ENCODE peak calls at places on chromosome 22, in four cellular contexts. T is HepG2, D is K562, Y is H1. F is an unnamed sample.

GRCh38 chr22:26711205-26711958 is 54.0 kb downstream of the MIAT start:
- DNase-seq in T (no peak), D (no peak), Y (no peak), F (peak)

GRCh38 chr22:22168190-22168940 is 76.2 kb upstream of the VPREB1 start:
- DNase-seq in D (peak), T (peak), Y (no peak), F (peak)

GRCh38 chr22:26588749-26589366 is 1.1 kb downstream of the TPST2 start:
- DNase-seq in D (no peak), Y (no peak), T (peak), F (no peak)

GRCh38 chr22:48141301-48141700 is 1378.9 kb downstream of the TBC1D22A start:
- DNase-seq in T (no peak), Y (no peak), D (no peak), F (no peak)

GRCh38 chr22:43823911-43824665 is 12.0 kb upstream of the EFCAB6 start:
- DNase-seq in T (no peak), D (no peak), Y (peak), F (no peak)

GRCh38 chr22:22815397-22816170 is 72.0 kb upstream of the IGLL5 start:
- DNase-seq in D (no peak), T (no peak), Y (no peak), F (no peak)

GRCh38 chr22:17400305-17400704 is 31.0 kb downstream of the CECR2 start:
- DNase-seq in T (no peak), D (no peak), Y (no peak), F (no peak)

GRCh38 chr22:47374273-47374771 is 611.9 kb downstream of the TBC1D22A start:
- DNase-seq in T (no peak), D (no peak), Y (no peak), F (no peak)

GRCh38 chr22:28031383-28031922 is 112.4 kb upstream of the PITPNB start:
- DNase-seq in Y (peak), D (no peak), T (no peak), F (no peak)

GRCh38 chr22:28030442-28030841 is 111.4 kb upstream of the PITPNB start:
- DNase-seq in T (no peak), D (no peak), Y (peak), F (no peak)

GRCh38 chr22:28034145-28034759 is 115.2 kb upstream of the PITPNB start:
- DNase-seq in D (no peak), T (no peak), Y (no peak), F (no peak)

GRCh38 chr22:28032896-28033295 is 113.8 kb upstream of the PITPNB start:
- DNase-seq in T (no peak), D (no peak), Y (no peak), F (no peak)

DNA sequence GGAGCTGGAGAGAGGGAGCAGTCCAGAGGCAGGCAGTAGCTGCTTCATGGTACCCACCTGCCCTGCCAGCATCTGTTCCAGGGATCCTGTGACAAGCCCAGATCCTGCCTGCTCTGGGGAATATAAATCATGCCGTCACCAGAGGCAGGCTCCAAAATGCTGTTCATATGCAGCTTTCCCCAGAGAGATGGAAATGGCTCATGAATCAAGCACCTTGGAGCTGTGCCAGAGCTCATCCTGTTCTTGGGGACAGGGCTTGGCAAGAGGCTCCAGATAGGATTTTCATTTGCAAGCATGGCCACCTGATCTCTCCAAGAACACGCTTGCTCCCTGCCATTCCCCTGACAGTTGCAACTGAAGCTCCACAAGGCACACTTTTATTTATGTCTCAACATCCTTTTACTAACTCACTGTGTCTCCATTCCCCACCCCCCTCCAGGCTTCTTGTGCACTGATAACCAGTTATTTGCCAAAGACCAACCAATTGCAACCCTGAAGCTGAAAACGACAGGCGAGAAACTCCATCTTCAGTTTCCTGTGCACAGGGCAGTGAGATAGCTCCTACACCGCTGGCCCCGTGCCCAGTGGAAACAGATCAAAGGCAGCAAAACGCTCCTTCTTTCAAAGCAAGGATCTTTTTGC is 115.8 kb upstream of the PITPNB start:
- DNase-seq in Y (no peak), D (no peak), T (no peak), F (no peak)
- TF ChIP-seq HDAC6 in Y (no peak), D (no peak), T (no peak), F (no peak)

GRCh38 chr22:29121124-29121523 is 48.3 kb downstream of the KREMEN1 start:
- DNase-seq in D (no peak), T (no peak), Y (no peak), F (no peak)
- TF ChIP-seq HDAC6 in D (no peak), T (no peak), Y (no peak), F (no peak)

DNA sequence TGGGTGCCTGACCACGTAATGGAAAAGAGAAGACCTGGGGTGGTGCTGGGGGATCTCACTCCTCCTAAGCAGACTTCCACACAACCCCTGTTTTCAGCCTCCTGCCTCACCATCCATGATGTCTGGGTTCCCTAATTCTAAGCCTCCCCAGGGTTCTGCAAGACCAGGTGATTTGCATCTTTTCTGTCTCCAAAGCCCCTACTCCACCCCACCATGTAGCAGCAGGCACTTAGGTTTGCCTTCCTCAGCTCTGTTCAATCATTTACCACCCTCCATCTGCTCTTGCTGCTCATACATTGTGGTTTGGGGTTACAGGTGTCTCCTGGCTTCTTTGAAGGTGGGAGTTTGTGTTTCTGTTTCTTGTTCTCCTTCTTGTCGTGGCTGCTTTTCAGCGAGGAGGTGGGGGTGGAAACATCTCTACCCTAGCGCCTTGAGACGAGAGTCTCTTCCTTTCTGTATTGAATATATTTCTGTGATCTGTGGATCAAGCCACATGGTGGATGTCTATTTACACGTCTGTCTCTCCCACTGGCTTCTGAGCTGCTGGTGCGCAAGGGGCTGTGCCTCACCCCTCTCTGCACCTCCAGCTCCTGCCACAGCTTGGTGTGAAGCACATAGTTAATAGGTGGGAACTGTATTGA is 6.6 kb upstream of the SSTR3 start:
- DNase-seq in T (no peak), D (no peak), Y (no peak), F (peak)
- TF ChIP-seq HDAC6 in T (no peak), D (no peak), Y (no peak), F (no peak)

GRCh38 chr22:49586873-49587272 is 240.8 kb downstream of the BRD1 start:
- DNase-seq in T (no peak), D (no peak), Y (peak), F (no peak)
- TF ChIP-seq HDAC6 in T (no peak), D (no peak), Y (no peak), F (no peak)

GRCh38 chr22:39122772-39123470 is 25.9 kb downstream of the APOBEC3H start:
- DNase-seq in D (peak), Y (no peak), T (no peak), F (no peak)

GRCh38 chr22:39117585-39118191 is 20.6 kb downstream of the APOBEC3H start:
- DNase-seq in D (peak), T (peak), Y (no peak), F (peak)

GRCh38 chr22:39123811-39124668 is 27.0 kb downstream of the APOBEC3H start:
- DNase-seq in Y (no peak), D (peak), T (no peak), F (no peak)

GRCh38 chr22:39125622-39126021 is 26.9 kb downstream of the CBX7 start:
- DNase-seq in D (no peak), T (no peak), Y (no peak), F (no peak)

DNA sequence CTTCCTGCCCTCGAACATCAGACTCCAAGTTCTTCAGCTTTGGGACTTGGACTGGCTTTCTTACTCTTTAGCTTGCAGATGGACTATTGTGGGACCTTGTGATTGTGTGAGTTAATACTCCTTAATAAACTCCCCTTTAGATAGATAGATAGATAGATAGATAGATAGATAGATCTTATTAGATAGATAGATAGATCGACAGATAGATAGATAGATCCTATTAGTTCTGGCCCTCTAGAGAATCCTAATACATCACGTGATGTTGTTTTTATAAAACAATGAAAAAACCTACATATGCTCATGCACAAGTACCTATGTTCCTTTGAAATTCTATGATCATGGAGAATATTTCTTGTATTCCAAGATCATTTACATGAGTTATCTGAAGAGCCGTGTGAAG is 23.9 kb downstream of the APOBEC3H start:
- DNase-seq in Y (no peak), D (no peak), T (no peak), F (no peak)
- TF ChIP-seq HDAC6 in Y (no peak), D (no peak), T (no peak), F (no peak)

GRCh38 chr22:27798526-27799333 is 2.8 kb downstream of the MN1 start:
- DNase-seq in T (no peak), Y (no peak), D (no peak), F (no peak)

GRCh38 chr22:27796118-27796517 is 5.4 kb downstream of the MN1 start:
- DNase-seq in T (no peak), D (no peak), Y (no peak), F (no peak)

GRCh38 chr22:27795053-27795452 is 6.5 kb downstream of the MN1 start:
- DNase-seq in D (no peak), T (no peak), Y (no peak), F (no peak)

GRCh38 chr22:27797793-27798525 is 3.6 kb downstream of the MN1 start:
- DNase-seq in D (no peak), T (no peak), Y (no peak), F (no peak)

DNA sequence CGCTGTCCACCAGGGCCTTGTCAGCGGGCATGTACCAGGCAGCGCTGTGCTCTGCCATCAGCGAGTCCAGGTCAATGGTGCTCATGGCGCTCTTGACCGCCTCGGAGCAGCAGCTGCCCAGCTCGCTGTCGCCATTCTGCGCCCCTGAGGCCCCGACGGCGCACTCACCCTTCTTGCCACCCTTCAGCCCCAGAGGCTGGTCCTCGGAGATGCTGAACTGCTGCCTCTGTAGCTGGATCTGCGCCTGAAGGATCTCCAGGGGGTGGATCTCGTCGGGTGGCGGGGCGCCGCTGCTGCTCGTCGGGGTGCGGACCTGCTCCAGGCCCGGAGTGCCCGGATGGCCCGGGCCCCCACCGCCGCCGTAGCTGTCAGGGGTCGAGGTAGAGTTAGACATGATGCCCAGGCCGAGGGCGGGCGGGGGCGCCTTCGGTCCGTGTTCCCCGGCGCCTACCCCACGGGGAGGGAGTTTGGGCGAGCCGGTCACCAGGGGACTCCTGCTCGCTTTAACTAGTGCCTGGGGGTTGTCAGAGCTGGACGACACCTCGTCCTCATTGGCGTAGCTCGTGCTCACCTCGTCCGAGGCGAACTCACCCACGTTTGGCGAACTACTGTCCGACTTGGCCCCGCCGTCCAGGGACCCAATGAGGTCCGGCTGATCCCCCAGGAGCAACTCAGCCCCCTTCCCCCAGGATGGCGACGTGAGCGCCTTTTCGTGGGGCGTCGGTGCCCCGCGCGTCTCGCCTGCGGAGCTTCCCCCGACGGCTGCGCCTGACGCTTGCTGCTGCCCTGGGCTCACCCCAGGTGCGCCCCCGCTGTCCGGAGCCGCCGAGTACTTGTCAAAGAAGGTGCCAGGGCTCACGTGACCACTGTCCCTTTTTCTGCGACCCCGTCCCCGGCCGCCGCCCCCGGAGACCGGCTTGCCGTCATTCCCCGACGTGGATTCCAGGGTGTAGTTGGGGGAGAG is 4.4 kb downstream of the MN1 start:
- DNase-seq in Y (no peak), D (no peak), T (no peak), F (no peak)
- TF ChIP-seq HDAC6 in Y (no peak), D (no peak), T (no peak), F (no peak)

DNA sequence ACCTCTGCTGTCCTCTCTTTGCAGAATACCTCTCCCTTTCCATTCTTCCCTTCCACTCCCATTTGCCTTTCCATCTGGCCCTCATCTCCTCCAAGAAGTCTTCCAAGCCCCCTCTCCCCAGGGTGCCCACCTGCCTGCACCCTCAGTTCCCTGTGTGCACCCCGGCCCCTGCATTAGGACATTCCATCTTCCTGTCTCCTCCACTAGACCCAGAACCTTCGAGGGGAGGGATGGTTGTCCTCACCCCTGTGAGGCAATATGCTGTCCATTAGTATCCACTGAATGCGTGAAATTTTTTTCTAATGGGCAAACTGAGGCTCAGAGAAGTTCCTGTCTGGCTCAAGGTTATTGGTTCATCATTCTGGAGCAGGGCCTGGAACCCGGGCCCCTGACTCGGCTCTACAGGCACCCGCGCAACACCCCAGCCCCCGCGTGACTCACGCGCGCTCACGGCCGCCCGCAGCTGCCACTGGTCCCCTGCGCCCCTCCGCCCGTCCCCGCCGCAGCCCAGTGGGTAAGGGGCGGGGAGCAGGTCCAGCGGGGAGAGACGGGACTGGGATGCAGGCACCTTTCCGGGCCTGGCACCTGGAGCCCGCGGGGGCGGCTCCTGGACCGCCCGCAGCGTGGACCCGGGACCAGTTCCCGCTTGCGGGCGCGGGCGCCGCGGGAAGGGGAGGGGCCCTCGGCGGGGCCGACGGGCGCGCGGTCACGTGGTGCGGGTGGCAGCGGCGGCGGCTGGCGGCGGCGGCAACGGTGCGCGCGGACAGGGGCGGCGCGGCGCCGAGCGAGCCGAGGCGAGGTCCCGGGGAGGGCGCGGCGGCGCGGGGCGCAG is 7.0 kb downstream of the SEPTIN3 start:
- DNase-seq in T (no peak), Y (peak), D (peak), F (no peak)
- TF ChIP-seq HDAC6 in T (no peak), Y (no peak), D (no peak), F (no peak)

F was measured in GM12878.